ENCODE peak calls at places on chromosome 20, in seven cellular contexts. U, Z, O, M, F, N and T are unnamed samples.

GRCh38 chr20:914727-915498 is 1.2 kb downstream of the ANGPT4 start:
- DNase-seq in Z (no peak), U (no peak), N (no peak), O (no peak), F (peak), M (no peak), T (no peak)

GRCh38 chr20:16537025-16537665 is 36.1 kb downstream of the KIF16B start:
- DNase-seq in F (no peak), Z (no peak), U (no peak), N (no peak), O (no peak), M (no peak), T (no peak)

GRCh38 chr20:32589256-32589655 is 4.1 kb upstream of the NOL4L start:
- DNase-seq in F (peak), M (no peak), Z (no peak), U (no peak), N (no peak), O (no peak), T (no peak)

GRCh38 chr20:2386516-2387179 is 5.9 kb downstream of the TGM6 start:
- DNase-seq in M (no peak), O (peak), N (peak), F (no peak), U (no peak), Z (no peak), T (no peak)

GRCh38 chr20:50569864-50570836 is 60.0 kb downstream of the PTPN1 start:
- DNase-seq in O (peak), M (peak), F (peak), N (peak), U (no peak), Z (no peak), T (peak)

GRCh38 chr20:57632286-57632685 is 12.1 kb upstream of the ZBP1 start:
- DNase-seq in F (no peak), O (no peak), U (no peak), N (no peak), M (no peak), Z (no peak), T (no peak)

GRCh38 chr20:34420146-34420545 is 57.1 kb downstream of the ITCH start:
- DNase-seq in U (no peak), F (peak), O (no peak), M (no peak), N (no peak), Z (no peak), T (no peak)

GRCh38 chr20:16580127-16580526 is 6.9 kb upstream of the KIF16B start:
- DNase-seq in F (peak), N (no peak), M (no peak), O (peak), Z (peak), U (no peak), T (no peak)

GRCh38 chr20:22060610-22061009 is 355.1 kb downstream of the PAX1 start:
- DNase-seq in F (no peak), U (no peak), O (no peak), Z (no peak), M (no peak), N (no peak), T (no peak)

GRCh38 chr20:45924391-45925261 is 9.9 kb upstream of the PCIF1 start:
- DNase-seq in F (no peak), Z (no peak), O (peak), M (no peak), U (no peak), N (no peak), T (no peak)

GRCh38 chr20:4130404-4131189 is 115.2 kb upstream of the RNF24 start:
- DNase-seq in U (no peak), O (peak), M (no peak), N (no peak), F (peak), Z (no peak), T (no peak)

GRCh38 chr20:50163570-50164317 is 10.2 kb upstream of the PEDS1 start:
- DNase-seq in N (no peak), Z (no peak), F (peak), U (peak), O (peak), M (peak), T (no peak)

GRCh38 chr20:49984426-49985153 is 1.8 kb downstream of the SNAI1 start:
- DNase-seq in N (no peak), U (no peak), O (no peak), F (no peak), Z (no peak), M (no peak), T (no peak)

GRCh38 chr20:56431451-56431850 is 19.4 kb downstream of the CASS4 start:
- DNase-seq in Z (no peak), N (peak), F (no peak), M (no peak), U (no peak), O (no peak), T (no peak)

GRCh38 chr20:44856847-44857448 is 28.6 kb upstream of the YWHAB start:
- DNase-seq in M (peak), N (no peak), Z (no peak), O (no peak), F (peak), U (no peak), T (no peak)

GRCh38 chr20:13022401-13023170 is 13.8 kb downstream of the SPTLC3 start:
- DNase-seq in N (peak), O (peak), M (no peak), Z (no peak), F (peak), U (no peak), T (no peak)

GRCh38 chr20:2402271-2402980 is 21.7 kb downstream of the TGM6 start:
- DNase-seq in O (peak), U (no peak), F (peak), M (no peak), Z (no peak), N (no peak), T (no peak)

GRCh38 chr20:36093025-36093803 is 61.3 kb upstream of the EPB41L1 start:
- DNase-seq in M (peak), F (peak), Z (peak), O (no peak), N (no peak), U (peak), T (peak)

GRCh38 chr20:3250091-3250504 is 11.1 kb upstream of the SLC4A11 start:
- DNase-seq in N (peak), Z (no peak), M (peak), F (peak), U (no peak), O (no peak), T (no peak)

GRCh38 chr20:58891686-58892125 is 39.2 kb downstream of the GNAS start:
- DNase-seq in Z (no peak), U (peak), M (peak), O (peak), F (peak), N (peak), T (no peak)

GRCh38 chr20:20368414-20369352 is 779 bp downstream of the INSM1 start:
- DNase-seq in M (no peak), O (no peak), Z (no peak), F (no peak), U (no peak), N (peak), T (peak)

GRCh38 chr20:20366551-20366895 is 1.4 kb upstream of the INSM1 start:
- DNase-seq in M (no peak), F (no peak), N (no peak), O (no peak), Z (no peak), U (no peak), T (no peak)

GRCh38 chr20:20366896-20367680 is 816 bp upstream of the INSM1 start:
- DNase-seq in U (no peak), Z (no peak), M (no peak), F (no peak), O (no peak), N (peak), T (peak)

GRCh38 chr20:20369353-20370086 is 1.6 kb downstream of the INSM1 start:
- DNase-seq in Z (no peak), O (no peak), M (no peak), N (peak), U (no peak), F (peak), T (peak)

GRCh38 chr20:20367681-20368413 is at the start of gene INSM1:
- DNase-seq in U (no peak), Z (no peak), F (no peak), M (no peak), O (no peak), N (peak), T (peak)
- H3K4me3 ChIP-seq in U (peak), Z (peak), F (peak), M (no peak), O (no peak), N (no peak), T (peak)

GRCh38 chr20:63121749-63122405 is 94.1 kb downstream of the YTHDF1 start:
- DNase-seq in Z (no peak), N (peak), U (peak), O (no peak), F (no peak), M (no peak), T (no peak)
- TF ChIP-seq CTCF in Z (no peak), N (no peak), U (no peak), O (no peak), F (no peak), M (no peak), T (no peak)

GRCh38 chr20:37166867-37167266 is 12.3 kb upstream of the RPN2 start:
- DNase-seq in N (no peak), Z (no peak), O (no peak), M (no peak), U (no peak), F (no peak), T (no peak)
- H3K4me3 ChIP-seq in N (no peak), Z (no peak), O (no peak), M (no peak), U (no peak), F (no peak), T (no peak)

GRCh38 chr20:41747226-41747625 is 129.0 kb upstream of the CHD6 start:
- DNase-seq in F (no peak), U (no peak), Z (no peak), M (no peak), N (no peak), O (no peak), T (no peak)

GRCh38 chr20:41750137-41750536 is 132.0 kb upstream of the CHD6 start:
- DNase-seq in Z (no peak), N (no peak), U (no peak), M (no peak), F (no peak), O (no peak), T (no peak)

GRCh38 chr20:41748051-41748450 is 129.9 kb upstream of the CHD6 start:
- DNase-seq in Z (no peak), F (no peak), M (no peak), N (peak), O (no peak), U (no peak), T (no peak)

GRCh38 chr20:41748756-41749582 is 130.8 kb upstream of the CHD6 start:
- DNase-seq in M (no peak), O (no peak), F (no peak), U (no peak), Z (no peak), N (no peak), T (no peak)

DNA sequence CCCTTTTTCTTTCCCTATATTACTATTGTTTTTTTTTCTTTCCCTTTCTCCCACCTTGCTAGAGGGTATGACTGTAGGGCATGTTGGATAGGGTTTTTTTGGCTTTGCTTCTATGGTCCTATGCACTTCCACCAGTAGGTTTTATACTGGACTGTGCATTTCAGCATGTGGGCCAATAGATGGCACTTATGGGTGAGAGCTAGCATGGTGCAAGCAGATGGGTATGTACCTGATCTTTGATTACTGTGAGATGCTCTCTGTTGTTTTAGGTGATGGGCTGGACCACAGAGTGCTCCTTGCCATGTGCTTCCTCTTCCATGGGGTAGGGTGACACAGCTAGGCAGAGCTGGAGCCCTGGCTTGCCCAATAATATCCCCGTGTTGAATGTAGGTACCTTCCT is 128.5 kb upstream of the CHD6 start:
- DNase-seq in O (no peak), F (peak), U (no peak), Z (no peak), N (no peak), M (no peak), T (no peak)
- TF ChIP-seq CTCF in O (no peak), F (no peak), U (no peak), Z (no peak), N (peak), M (no peak), T (peak)